ENCODE peak calls at places on chromosomes 6 and 20, in seven cellular contexts. One of them, this sample, is unnamed. For H3K4me1, the result is how much of the 10 kb centered on the place peaks cover.

GRCh38 chr6:854405-855073 is 161.6 kb upstream of the EXOC2 start:
- DNase-seq in GM23248: no peak
- DNase-seq in CD8-positive, alpha-beta T cell: no peak
- DNase-seq in A549: no peak
- DNase-seq in body of pancreas: no peak
- DNase-seq in heart right ventricle: no peak
- DNase-seq in hepatocyte: peak
- DNase-seq in this sample: no peak

GRCh38 chr6:33000053-33000452 is 9.3 kb downstream of the HLA-DOA start:
- DNase-seq in GM23248: no peak
- DNase-seq in CD8-positive, alpha-beta T cell: no peak
- DNase-seq in A549: peak
- DNase-seq in body of pancreas: no peak
- DNase-seq in heart right ventricle: no peak
- DNase-seq in hepatocyte: peak
- DNase-seq in this sample: peak

GRCh38 chr20:50772418-50773185 is 22.3 kb upstream of the BCAS4 start:
- DNase-seq in GM23248: no peak
- DNase-seq in CD8-positive, alpha-beta T cell: no peak
- DNase-seq in A549: no peak
- DNase-seq in body of pancreas: no peak
- DNase-seq in heart right ventricle: no peak
- DNase-seq in hepatocyte: no peak
- DNase-seq in this sample: no peak

GRCh38 chr6:57327311-57327710 is 9.9 kb downstream of the PRIM2 start:
- DNase-seq in GM23248: no peak
- DNase-seq in CD8-positive, alpha-beta T cell: no peak
- DNase-seq in A549: no peak
- DNase-seq in body of pancreas: no peak
- DNase-seq in heart right ventricle: no peak
- DNase-seq in hepatocyte: no peak
- DNase-seq in this sample: no peak

GRCh38 chr6:75526502-75527127 is 33.0 kb upstream of the FILIP1 start:
- DNase-seq in GM23248: peak
- DNase-seq in CD8-positive, alpha-beta T cell: peak
- DNase-seq in A549: peak
- DNase-seq in body of pancreas: peak
- DNase-seq in heart right ventricle: peak
- DNase-seq in hepatocyte: peak
- DNase-seq in this sample: peak

GRCh38 chr6:27019651-27020552 is 227.6 kb upstream of the PRSS16 start:
- DNase-seq in GM23248: peak
- DNase-seq in CD8-positive, alpha-beta T cell: peak
- DNase-seq in A549: peak
- DNase-seq in body of pancreas: peak
- DNase-seq in heart right ventricle: peak
- DNase-seq in hepatocyte: peak
- DNase-seq in this sample: peak

GRCh38 chr6:154763650-154764049 is 30.4 kb downstream of the SCAF8 start:
- DNase-seq in GM23248: peak
- DNase-seq in CD8-positive, alpha-beta T cell: no peak
- DNase-seq in A549: no peak
- DNase-seq in body of pancreas: no peak
- DNase-seq in heart right ventricle: no peak
- DNase-seq in hepatocyte: no peak
- DNase-seq in this sample: no peak

GRCh38 chr20:59141818-59142581 is 21.6 kb upstream of the ZNF831 start:
- DNase-seq in GM23248: peak
- DNase-seq in CD8-positive, alpha-beta T cell: no peak
- DNase-seq in A549: peak
- DNase-seq in body of pancreas: no peak
- DNase-seq in heart right ventricle: no peak
- DNase-seq in hepatocyte: peak
- DNase-seq in this sample: no peak

GRCh38 chr6:15515660-15516375 is 147.0 kb downstream of the DTNBP1 start:
- DNase-seq in GM23248: no peak
- DNase-seq in CD8-positive, alpha-beta T cell: no peak
- DNase-seq in A549: no peak
- DNase-seq in body of pancreas: no peak
- DNase-seq in heart right ventricle: no peak
- DNase-seq in hepatocyte: no peak
- DNase-seq in this sample: no peak

GRCh38 chr20:40489886-40490285 is 199.2 kb downstream of the MAFB start:
- DNase-seq in GM23248: peak
- DNase-seq in CD8-positive, alpha-beta T cell: no peak
- DNase-seq in A549: no peak
- DNase-seq in body of pancreas: no peak
- DNase-seq in heart right ventricle: no peak
- DNase-seq in hepatocyte: no peak
- DNase-seq in this sample: no peak

GRCh38 chr6:604579-604978 is 52.3 kb downstream of the HUS1B start:
- DNase-seq in GM23248: no peak
- DNase-seq in CD8-positive, alpha-beta T cell: no peak
- DNase-seq in A549: no peak
- DNase-seq in body of pancreas: no peak
- DNase-seq in heart right ventricle: no peak
- DNase-seq in hepatocyte: no peak
- DNase-seq in this sample: no peak

GRCh38 chr6:16316741-16317251 is 78.4 kb downstream of the GMPR start:
- DNase-seq in GM23248: peak
- DNase-seq in CD8-positive, alpha-beta T cell: no peak
- DNase-seq in A549: peak
- DNase-seq in body of pancreas: peak
- DNase-seq in heart right ventricle: no peak
- DNase-seq in hepatocyte: peak
- DNase-seq in this sample: peak

GRCh38 chr6:2794171-2794730 is 29.1 kb downstream of the WRNIP1 start:
- DNase-seq in GM23248: peak
- DNase-seq in CD8-positive, alpha-beta T cell: no peak
- DNase-seq in A549: no peak
- DNase-seq in body of pancreas: no peak
- DNase-seq in heart right ventricle: no peak
- DNase-seq in hepatocyte: no peak
- DNase-seq in this sample: no peak

GRCh38 chr20:10761786-10762185 is 88.0 kb upstream of the JAG1 start:
- DNase-seq in GM23248: no peak
- DNase-seq in CD8-positive, alpha-beta T cell: no peak
- DNase-seq in A549: peak
- DNase-seq in body of pancreas: peak
- DNase-seq in heart right ventricle: no peak
- DNase-seq in hepatocyte: no peak
- DNase-seq in this sample: no peak

GRCh38 chr20:32820000-32820697 is 395 bp downstream of the MAPRE1 start:
- DNase-seq in GM23248: peak
- DNase-seq in CD8-positive, alpha-beta T cell: peak
- DNase-seq in A549: peak
- DNase-seq in body of pancreas: peak
- DNase-seq in heart right ventricle: peak
- DNase-seq in hepatocyte: peak
- DNase-seq in this sample: peak

GRCh38 chr6:158086054-158086705 is 81.9 kb downstream of the SERAC1 start:
- DNase-seq in GM23248: peak
- DNase-seq in CD8-positive, alpha-beta T cell: no peak
- DNase-seq in A549: no peak
- DNase-seq in body of pancreas: no peak
- DNase-seq in heart right ventricle: no peak
- DNase-seq in hepatocyte: no peak
- DNase-seq in this sample: no peak

GRCh38 chr6:141667580-141668309 is 465.0 kb upstream of the GJE1 start:
- DNase-seq in GM23248: peak
- DNase-seq in CD8-positive, alpha-beta T cell: no peak
- DNase-seq in A549: no peak
- DNase-seq in body of pancreas: no peak
- DNase-seq in heart right ventricle: no peak
- DNase-seq in hepatocyte: peak
- DNase-seq in this sample: no peak

GRCh38 chr6:126880926-126881325 is 237.5 kb upstream of the RSPO3 start:
- DNase-seq in GM23248: no peak
- DNase-seq in CD8-positive, alpha-beta T cell: no peak
- DNase-seq in A549: no peak
- DNase-seq in body of pancreas: no peak
- DNase-seq in heart right ventricle: no peak
- DNase-seq in hepatocyte: no peak
- DNase-seq in this sample: no peak

GRCh38 chr6:116945809-116946208 is 68.8 kb downstream of the RFX6 start:
- DNase-seq in GM23248: no peak
- DNase-seq in CD8-positive, alpha-beta T cell: no peak
- DNase-seq in A549: no peak
- DNase-seq in body of pancreas: no peak
- DNase-seq in heart right ventricle: no peak
- DNase-seq in hepatocyte: peak
- DNase-seq in this sample: no peak

GRCh38 chr6:144535630-144536029 is 250.5 kb downstream of the UTRN start:
- DNase-seq in GM23248: no peak
- DNase-seq in CD8-positive, alpha-beta T cell: no peak
- DNase-seq in A549: no peak
- DNase-seq in body of pancreas: no peak
- DNase-seq in heart right ventricle: no peak
- DNase-seq in hepatocyte: no peak
- DNase-seq in this sample: no peak

GRCh38 chr6:228881-229651 is 63.2 kb upstream of the DUSP22 start:
- DNase-seq in GM23248: no peak
- DNase-seq in CD8-positive, alpha-beta T cell: no peak
- DNase-seq in A549: no peak
- DNase-seq in body of pancreas: no peak
- DNase-seq in heart right ventricle: no peak
- DNase-seq in hepatocyte: no peak
- DNase-seq in this sample: no peak

GRCh38 chr6:53837875-53838806 is 43.3 kb downstream of the LRRC1 start:
- DNase-seq in GM23248: no peak
- DNase-seq in CD8-positive, alpha-beta T cell: no peak
- DNase-seq in A549: no peak
- DNase-seq in body of pancreas: no peak
- DNase-seq in heart right ventricle: no peak
- DNase-seq in hepatocyte: no peak
- DNase-seq in this sample: no peak

GRCh38 chr6:85449818-85450577 is at the start of gene NT5E:
- DNase-seq in GM23248: peak
- DNase-seq in CD8-positive, alpha-beta T cell: peak
- DNase-seq in A549: peak
- DNase-seq in body of pancreas: peak
- DNase-seq in heart right ventricle: peak
- DNase-seq in hepatocyte: peak
- DNase-seq in this sample: peak

GRCh38 chr6:81834141-81834621 is 81.7 kb upstream of the TENT5A start:
- DNase-seq in GM23248: peak
- DNase-seq in CD8-positive, alpha-beta T cell: no peak
- DNase-seq in A549: peak
- DNase-seq in body of pancreas: peak
- DNase-seq in heart right ventricle: peak
- DNase-seq in hepatocyte: peak
- DNase-seq in this sample: no peak
- H3K27ac ChIP-seq in GM23248: peak
- H3K27ac ChIP-seq in CD8-positive, alpha-beta T cell: no peak
- H3K27ac ChIP-seq in A549: peak
- H3K27ac ChIP-seq in body of pancreas: peak
- H3K27ac ChIP-seq in heart right ventricle: peak
- H3K27ac ChIP-seq in hepatocyte: peak
- H3K27ac ChIP-seq in this sample: no peak

GRCh38 chr6:24356310-24357035 is 1.4 kb downstream of the DCDC2 start:
- DNase-seq in GM23248: no peak
- DNase-seq in CD8-positive, alpha-beta T cell: no peak
- DNase-seq in A549: peak
- DNase-seq in body of pancreas: no peak
- DNase-seq in heart right ventricle: no peak
- DNase-seq in hepatocyte: no peak
- DNase-seq in this sample: no peak
- H3K4me1 ChIP-seq in GM23248: under half
- H3K4me1 ChIP-seq in CD8-positive, alpha-beta T cell: under half
- H3K4me1 ChIP-seq in A549: under half
- H3K4me1 ChIP-seq in body of pancreas: under half
- H3K4me1 ChIP-seq in heart right ventricle: under half
- H3K4me1 ChIP-seq in hepatocyte: under half
- H3K4me1 ChIP-seq in this sample: under half

GRCh38 chr6:108555399-108556052 is 5.2 kb upstream of the FOXO3 start:
- DNase-seq in GM23248: no peak
- DNase-seq in CD8-positive, alpha-beta T cell: no peak
- DNase-seq in A549: no peak
- DNase-seq in body of pancreas: no peak
- DNase-seq in heart right ventricle: peak
- DNase-seq in hepatocyte: no peak
- DNase-seq in this sample: no peak
- H3K27ac ChIP-seq in GM23248: no peak
- H3K27ac ChIP-seq in CD8-positive, alpha-beta T cell: no peak
- H3K27ac ChIP-seq in A549: no peak
- H3K27ac ChIP-seq in body of pancreas: no peak
- H3K27ac ChIP-seq in heart right ventricle: peak
- H3K27ac ChIP-seq in hepatocyte: no peak
- H3K27ac ChIP-seq in this sample: no peak

DNA sequence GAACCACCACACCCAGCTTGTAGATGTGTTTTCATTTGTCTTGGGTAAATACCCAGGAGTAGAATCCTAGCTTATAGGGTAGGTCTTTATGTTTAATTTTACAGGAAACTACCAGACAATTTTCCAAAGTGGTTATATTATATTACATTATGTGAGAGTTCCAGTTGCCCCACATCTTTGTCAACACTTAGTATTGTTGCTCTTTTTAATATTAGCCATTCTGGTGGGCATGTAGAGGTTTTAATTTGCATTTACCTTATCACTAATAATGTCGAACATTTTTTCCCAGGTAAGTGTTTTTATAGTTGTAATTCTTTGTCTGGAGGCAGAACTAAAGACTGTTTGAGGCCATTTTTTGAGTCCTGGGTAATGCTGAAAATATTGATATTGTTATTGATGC is 3.5 kb upstream of the BANF2 start:
- DNase-seq in GM23248: no peak
- DNase-seq in CD8-positive, alpha-beta T cell: no peak
- DNase-seq in A549: no peak
- DNase-seq in body of pancreas: no peak
- DNase-seq in heart right ventricle: no peak
- DNase-seq in hepatocyte: no peak
- DNase-seq in this sample: no peak
- H3K4me1 ChIP-seq in GM23248: under half
- H3K4me1 ChIP-seq in CD8-positive, alpha-beta T cell: under half
- H3K4me1 ChIP-seq in A549: under half
- H3K4me1 ChIP-seq in body of pancreas: half or more
- H3K4me1 ChIP-seq in heart right ventricle: under half
- H3K4me1 ChIP-seq in hepatocyte: under half
- H3K4me1 ChIP-seq in this sample: under half

DNA sequence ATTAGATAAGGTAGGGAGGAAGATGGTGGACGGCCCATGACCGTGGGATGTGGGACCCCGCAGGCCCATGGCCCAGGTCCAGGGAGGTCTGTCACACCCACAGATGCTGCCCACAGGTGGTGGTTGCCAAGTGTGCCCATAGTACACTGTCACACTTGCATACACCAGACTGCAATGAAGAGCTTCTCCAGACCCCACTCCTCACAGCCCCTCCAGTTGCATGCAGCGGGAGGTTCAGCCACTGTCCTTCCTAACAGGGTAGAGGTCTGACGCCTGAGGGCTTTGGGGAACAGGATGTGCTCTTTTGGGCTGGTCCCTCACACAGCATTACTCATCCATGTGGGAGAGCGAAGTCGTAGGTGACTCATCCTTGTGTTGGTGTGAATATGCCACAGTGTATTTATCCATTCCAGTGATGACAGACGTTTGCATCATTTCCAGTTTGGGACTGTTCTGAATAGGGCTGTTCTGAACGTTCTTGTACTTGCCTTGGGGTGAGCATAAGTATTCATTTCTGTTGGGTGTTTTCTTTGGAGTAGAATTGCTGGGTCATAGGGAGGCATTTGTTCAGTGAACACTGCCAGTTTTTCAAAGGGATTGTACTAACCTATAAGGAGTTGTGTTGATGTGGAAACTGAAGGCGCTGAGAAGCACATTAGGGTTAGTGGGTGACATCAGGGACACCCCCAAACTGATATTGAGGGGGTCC is 10.1 kb upstream of the PYGB start:
- DNase-seq in GM23248: peak
- DNase-seq in CD8-positive, alpha-beta T cell: no peak
- DNase-seq in A549: peak
- DNase-seq in body of pancreas: peak
- DNase-seq in heart right ventricle: no peak
- DNase-seq in hepatocyte: peak
- DNase-seq in this sample: no peak
- H3K27ac ChIP-seq in GM23248: peak
- H3K27ac ChIP-seq in CD8-positive, alpha-beta T cell: no peak
- H3K27ac ChIP-seq in A549: peak
- H3K27ac ChIP-seq in body of pancreas: no peak
- H3K27ac ChIP-seq in heart right ventricle: no peak
- H3K27ac ChIP-seq in hepatocyte: peak
- H3K27ac ChIP-seq in this sample: no peak